ENCODE peak calls at places on chromosomes 5 and 9, in eight cellular contexts. N, Q, U, R, Z, L, F and Y are unnamed samples.

GRCh38 chr5:130198927-130199326 is 294.7 kb downstream of the CHSY3 start:
- DNase-seq in N (no peak), Q (peak; percentile 39), U (no peak), R (peak; percentile 2), Z (no peak), L (peak; percentile 28), F (peak; percentile 9), Y (no peak)

GRCh38 chr5:137794863-137795262 is 40.7 kb upstream of the HNRNPA0 start:
- DNase-seq in N (no peak), Q (no peak), U (no peak), R (no peak), Z (no peak), L (no peak), F (no peak), Y (no peak)

GRCh38 chr5:78757269-78758053 is 108.9 kb upstream of the LHFPL2 start:
- DNase-seq in N (peak; percentile 26), Q (no peak), U (no peak), R (peak; percentile 93), Z (no peak), L (no peak), F (peak; percentile 69), Y (no peak)

GRCh38 chr5:131991593-131992324 is 19.7 kb downstream of the ACSL6 start:
- DNase-seq in N (no peak), Q (no peak), U (no peak), R (no peak), Z (no peak), L (no peak), F (no peak), Y (no peak)

GRCh38 chr5:141758316-141758965 is 76.4 kb upstream of the ARAP3 start:
- DNase-seq in N (no peak), Q (peak; percentile 25), U (peak; percentile 12), R (no peak), Z (no peak), L (no peak), F (no peak), Y (no peak)

GRCh38 chr5:115169392-115170127 is at the start of gene TRIM36:
- DNase-seq in N (peak; percentile 91), Q (peak; percentile 96), U (peak; percentile 97), R (peak; percentile 97), Z (peak; percentile 85), L (peak; percentile 64), F (peak; percentile 87), Y (peak; percentile 65)

GRCh38 chr5:115594343-115595047 is 7.8 kb downstream of the TICAM2 start:
- DNase-seq in N (no peak), Q (no peak), U (no peak), R (peak; percentile 47), Z (no peak), L (no peak), F (peak; percentile 42), Y (no peak)

GRCh38 chr9:75185585-75186170 is 97.4 kb downstream of the OSTF1 start:
- DNase-seq in N (no peak), Q (peak; percentile 61), U (peak; percentile 42), R (peak; percentile 40), Z (peak; percentile 37), L (peak; percentile 29), F (no peak), Y (peak; percentile 44)

GRCh38 chr9:38137342-38137741 is 68.3 kb upstream of the SHB start:
- DNase-seq in N (no peak), Q (no peak), U (no peak), R (no peak), Z (no peak), L (no peak), F (no peak), Y (no peak)

GRCh38 chr5:54692631-54693030 is 175.1 kb downstream of the SNX18 start:
- DNase-seq in N (no peak), Q (no peak), U (no peak), R (no peak), Z (no peak), L (no peak), F (no peak), Y (no peak)

GRCh38 chr9:12604154-12604825 is 88.9 kb upstream of the TYRP1 start:
- DNase-seq in N (no peak), Q (peak; percentile 3), U (no peak), R (peak; percentile 11), Z (no peak), L (no peak), F (peak; percentile 31), Y (no peak)

GRCh38 chr5:127294829-127295228 is 4.2 kb downstream of the MEGF10 start:
- DNase-seq in N (no peak), Q (no peak), U (no peak), R (peak; percentile 31), Z (no peak), L (no peak), F (no peak), Y (no peak)

GRCh38 chr5:151881626-151882225 is 42.9 kb downstream of the GLRA1 start:
- DNase-seq in N (no peak), Q (no peak), U (no peak), R (no peak), Z (no peak), L (no peak), F (no peak), Y (no peak)

GRCh38 chr5:41656597-41656996 is 146.2 kb upstream of the PLCXD3 start:
- DNase-seq in N (no peak), Q (no peak), U (no peak), R (no peak), Z (no peak), L (no peak), F (no peak), Y (no peak)